ENCODE peak calls at places on chromosomes 5 and 9, in six cellular contexts. P is GM12878, L is HCT116, G is upper lobe of left lung, Z is K562, W is HepG2. M is an unnamed sample.

GRCh38 chr5:59264641-59265245 is 628.8 kb downstream of the PDE4D start:
- ATAC-seq in L (no peak), P (no peak), G (no peak), Z (no peak), W (no peak), M (no peak)

GRCh38 chr9:134518004-134518606 is 123.5 kb upstream of the COL5A1 start:
- ATAC-seq in P (no peak), Z (peak), W (no peak), L (no peak), G (peak), M (peak)

GRCh38 chr5:178231736-178232123 is 872 bp downstream of the PHYKPL start:
- ATAC-seq in G (no peak), L (peak), Z (peak), W (no peak), P (peak), M (no peak)

GRCh38 chr9:134707031-134707680 is 65.6 kb downstream of the COL5A1 start:
- ATAC-seq in W (no peak), G (peak), L (no peak), P (no peak), Z (no peak), M (peak)

GRCh38 chr5:146447734-146448380 is 724 bp downstream of the TCERG1 start:
- ATAC-seq in G (no peak), L (no peak), Z (peak), W (no peak), P (peak), M (no peak)

GRCh38 chr5:149697001-149697400 is 33.1 kb upstream of the PPARGC1B start:
- ATAC-seq in W (no peak), L (peak), P (no peak), G (no peak), Z (no peak), M (no peak)

GRCh38 chr9:137064027-137064879 is 6.1 kb downstream of the SAPCD2 start:
- ATAC-seq in P (peak), L (peak), G (peak), Z (peak), W (peak), M (peak)

GRCh38 chr5:62538017-62538942 is 40.3 kb upstream of the LRRC70 start:
- ATAC-seq in Z (peak), P (peak), L (no peak), G (no peak), W (no peak), M (no peak)

GRCh38 chr5:73906277-73906676 is 280.3 kb downstream of the ARHGEF28 start:
- ATAC-seq in W (no peak), G (no peak), Z (no peak), P (no peak), L (no peak), M (no peak)

GRCh38 chr9:2465921-2466460 is 155.6 kb upstream of the VLDLR start:
- ATAC-seq in Z (no peak), W (peak), G (no peak), L (peak), P (peak), M (no peak)

GRCh38 chr9:124222918-124223720 is 34.6 kb upstream of the NEK6 start:
- ATAC-seq in G (peak), W (peak), P (no peak), Z (no peak), L (no peak), M (peak)

GRCh38 chr9:114037961-114038723 is 40.0 kb downstream of the AMBP start:
- ATAC-seq in L (no peak), P (no peak), W (no peak), G (no peak), Z (no peak), M (no peak)

GRCh38 chr9:83972286-83972685 is 7.7 kb downstream of the HNRNPK start:
- ATAC-seq in Z (no peak), L (no peak), W (peak), P (peak), G (no peak), M (no peak)

GRCh38 chr9:137083418-137084004 is 3.3 kb upstream of the MAN1B1 start:
- ATAC-seq in L (peak), Z (no peak), W (no peak), G (peak), P (peak), M (no peak)

GRCh38 chr9:133529874-133530273 is 4.6 kb upstream of the ADAMTSL2 start:
- ATAC-seq in W (no peak), P (no peak), G (no peak), L (no peak), Z (no peak), M (no peak)

GRCh38 chr5:114238771-114239313 is 123.0 kb upstream of the KCNN2 start:
- ATAC-seq in Z (no peak), L (no peak), G (no peak), W (no peak), P (no peak), M (no peak)

GRCh38 chr9:134390947-134391318 is 64.7 kb downstream of the RXRA start:
- ATAC-seq in W (no peak), G (no peak), L (no peak), Z (no peak), P (peak), M (no peak)

GRCh38 chr9:37602817-37603216 is 10.4 kb upstream of the TOMM5 start:
- ATAC-seq in G (peak), Z (peak), W (peak), P (no peak), L (peak), M (peak)

GRCh38 chr5:91146221-91146620 is 236.9 kb downstream of the ARRDC3 start:
- ATAC-seq in W (no peak), G (peak), L (no peak), P (no peak), Z (no peak), M (no peak)

GRCh38 chr5:912356-913091 is 19.8 kb downstream of the TRIP13 start:
- ATAC-seq in Z (no peak), W (no peak), G (peak), L (peak), P (no peak), M (no peak)

GRCh38 chr5:172641359-172642045 is 439 bp downstream of the NEURL1B start:
- ATAC-seq in P (no peak), W (peak), G (peak), L (peak), Z (no peak), M (no peak)

GRCh38 chr5:159218595-159219023 is 9.3 kb upstream of the RNF145 start:
- ATAC-seq in G (no peak), L (no peak), W (no peak), Z (no peak), P (no peak), M (no peak)

GRCh38 chr5:119274024-119274766 is 81.6 kb upstream of the TNFAIP8 start:
- ATAC-seq in W (no peak), Z (no peak), P (no peak), L (peak), G (no peak), M (no peak)

GRCh38 chr5:171840701-171841522 is 55.3 kb downstream of the SMIM23 start:
- ATAC-seq in G (peak), L (no peak), Z (peak), W (no peak), P (no peak), M (no peak)

GRCh38 chr5:91643796-91644195 is 260.7 kb upstream of the ARRDC3 start:
- ATAC-seq in G (no peak), P (no peak), W (no peak), Z (no peak), L (no peak), M (no peak)

GRCh38 chr5:90473321-90474234 is 993 bp downstream of the MBLAC2 start:
- ATAC-seq in Z (peak), W (peak), L (peak), G (peak), P (peak), M (peak)

GRCh38 chr9:75087279-75087823 is 604 bp downstream of the NMRK1 start:
- ATAC-seq in W (peak), P (peak), L (no peak), G (peak), Z (no peak), M (no peak)

GRCh38 chr5:177128551-177128976 is 5.0 kb upstream of the NSD1 start:
- ATAC-seq in Z (no peak), G (no peak), P (no peak), L (no peak), W (no peak), M (no peak)
- TF ChIP-seq POLR2AphosphoS5 in Z (no peak), G (no peak), P (no peak), L (no peak), W (no peak), M (no peak)

GRCh38 chr5:157294692-157295091 is 28.8 kb downstream of the CYFIP2 start:
- ATAC-seq in G (no peak), P (no peak), L (peak), Z (peak), W (no peak), M (no peak)
- TF ChIP-seq CTCF in G (no peak), P (no peak), L (peak), Z (no peak), W (peak), M (no peak)

GRCh38 chr5:18312016-18312415 is 677.8 kb downstream of the TAF11L14 start:
- ATAC-seq in Z (no peak), L (no peak), G (no peak), P (no peak), W (no peak), M (no peak)
- TF ChIP-seq POLR2A in Z (no peak), L (no peak), G (no peak), P (no peak), W (no peak), M (no peak)

DNA sequence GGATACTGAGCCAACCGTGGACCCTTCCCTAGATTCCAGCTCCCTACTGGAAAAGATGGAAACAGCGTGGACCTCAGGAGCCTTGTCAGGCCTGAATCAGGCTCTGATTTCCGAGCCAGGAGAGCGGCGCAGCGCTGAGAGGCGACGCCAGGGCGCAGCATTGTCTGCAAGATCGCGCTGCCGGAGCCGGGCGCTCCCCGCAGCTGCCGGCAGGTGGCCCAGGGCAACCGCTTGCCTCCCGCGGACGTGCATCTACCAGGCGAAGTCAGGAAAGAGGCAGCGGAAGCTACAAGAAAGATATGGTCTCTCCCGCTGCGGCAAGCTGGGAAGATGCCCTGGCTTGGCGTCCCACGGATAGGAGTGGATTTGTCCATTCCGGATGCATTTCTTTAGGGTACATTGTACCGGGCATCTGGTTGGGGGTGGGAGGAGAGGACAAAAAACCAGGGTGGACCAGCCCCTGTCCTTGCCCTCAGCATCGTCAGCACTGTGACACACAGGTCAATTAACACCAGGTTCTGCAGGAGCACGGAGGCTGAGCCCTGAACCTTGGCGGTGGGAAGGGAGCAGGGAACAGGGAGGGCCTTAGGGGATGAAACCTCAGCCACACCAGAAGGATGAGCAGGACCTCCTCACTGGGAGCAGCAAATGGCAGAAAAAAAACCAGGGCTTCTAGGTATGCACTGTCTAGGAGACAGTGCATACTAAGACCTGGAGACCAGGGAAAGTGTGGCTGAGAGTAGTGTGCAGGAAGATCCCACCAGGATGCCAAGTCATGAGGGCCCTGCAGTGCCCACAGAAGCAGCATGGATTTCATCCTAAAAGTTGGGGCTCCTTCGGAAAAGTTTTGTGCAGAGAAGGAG is 55.9 kb downstream of the SFXN1 start:
- ATAC-seq in Z (peak), G (peak), L (peak), P (peak), W (peak), M (peak)
- TF ChIP-seq POLR2AphosphoS5 in Z (no peak), G (no peak), L (peak), P (no peak), W (no peak), M (no peak)

GRCh38 chr9:88678431-88678830 is 143.5 kb downstream of the NXNL2 start:
- ATAC-seq in W (no peak), L (no peak), Z (no peak), P (no peak), G (no peak), M (no peak)

GRCh38 chr9:88676644-88677043 is 141.7 kb downstream of the NXNL2 start:
- ATAC-seq in G (no peak), L (no peak), W (no peak), Z (no peak), P (no peak), M (no peak)

GRCh38 chr9:88678008-88678407 is 143.0 kb downstream of the NXNL2 start:
- ATAC-seq in P (no peak), G (no peak), Z (no peak), W (no peak), L (no peak), M (no peak)

GRCh38 chr9:88672874-88673695 is 138.1 kb downstream of the NXNL2 start:
- ATAC-seq in P (no peak), W (peak), G (no peak), L (no peak), Z (no peak), M (no peak)
- TF ChIP-seq CTCF in P (no peak), W (peak), G (no peak), L (no peak), Z (no peak), M (no peak)

GRCh38 chr5:68746220-68747076 is 347.4 kb upstream of the SLC30A5 start:
- ATAC-seq in G (no peak), P (no peak), Z (no peak), L (no peak), W (no peak), M (no peak)
- TF ChIP-seq POLR2A in G (no peak), P (no peak), Z (no peak), L (no peak), W (no peak), M (no peak)

GRCh38 chr5:170265527-170265926 is 32.0 kb downstream of the LCP2 start:
- ATAC-seq in W (no peak), L (no peak), G (peak), P (no peak), Z (peak), M (peak)
- TF ChIP-seq POLR2AphosphoS5 in W (no peak), L (no peak), G (peak), P (no peak), Z (no peak), M (peak)